ENCODE peak calls at places on chromosomes 11 and 22, in ten cellular contexts. One of them, this sample, is unnamed.

GRCh38 chr11:113350646-113351045 is 36.3 kb downstream of the TTC12 start:
- DNase-seq in ovary: no peak
- DNase-seq in astrocyte of the spinal cord: no peak
- DNase-seq in K562: no peak
- DNase-seq in body of pancreas: no peak
- DNase-seq in kidney: no peak
- DNase-seq in left ventricle myocardium inferior: no peak
- DNase-seq in GM06990: no peak
- DNase-seq in right lobe of liver: no peak
- DNase-seq in lower lobe of right lung: no peak
- DNase-seq in this sample: no peak

GRCh38 chr11:70868341-70868885 is 384.0 kb downstream of the SHANK2 start:
- DNase-seq in left ventricle myocardium inferior: no peak
- DNase-seq in ovary: no peak
- DNase-seq in astrocyte of the spinal cord: no peak
- DNase-seq in kidney: peak; percentile 53
- DNase-seq in lower lobe of right lung: no peak
- DNase-seq in GM06990: no peak
- DNase-seq in K562: no peak
- DNase-seq in body of pancreas: no peak
- DNase-seq in right lobe of liver: no peak
- DNase-seq in this sample: no peak

GRCh38 chr22:37369536-37369935 is 57.7 kb downstream of the ELFN2 start:
- DNase-seq in body of pancreas: no peak
- DNase-seq in lower lobe of right lung: no peak
- DNase-seq in left ventricle myocardium inferior: no peak
- DNase-seq in ovary: no peak
- DNase-seq in K562: no peak
- DNase-seq in astrocyte of the spinal cord: no peak
- DNase-seq in kidney: no peak
- DNase-seq in right lobe of liver: no peak
- DNase-seq in GM06990: no peak
- DNase-seq in this sample: no peak

GRCh38 chr11:69650081-69650831 is 9.3 kb downstream of the CCND1 start:
- DNase-seq in lower lobe of right lung: peak; percentile 56
- DNase-seq in right lobe of liver: no peak
- DNase-seq in GM06990: no peak
- DNase-seq in body of pancreas: no peak
- DNase-seq in left ventricle myocardium inferior: no peak
- DNase-seq in kidney: peak; percentile 62
- DNase-seq in K562: no peak
- DNase-seq in ovary: no peak
- DNase-seq in astrocyte of the spinal cord: no peak
- DNase-seq in this sample: no peak

GRCh38 chr11:75369846-75370245 is 18.4 kb upstream of the ARRB1 start:
- DNase-seq in ovary: no peak
- DNase-seq in kidney: no peak
- DNase-seq in astrocyte of the spinal cord: no peak
- DNase-seq in lower lobe of right lung: no peak
- DNase-seq in body of pancreas: no peak
- DNase-seq in K562: no peak
- DNase-seq in right lobe of liver: no peak
- DNase-seq in GM06990: no peak
- DNase-seq in left ventricle myocardium inferior: no peak
- DNase-seq in this sample: no peak

GRCh38 chr22:32752326-32752725 is 49.2 kb upstream of the TIMP3 start:
- DNase-seq in K562: no peak
- DNase-seq in GM06990: no peak
- DNase-seq in right lobe of liver: no peak
- DNase-seq in body of pancreas: no peak
- DNase-seq in astrocyte of the spinal cord: no peak
- DNase-seq in left ventricle myocardium inferior: no peak
- DNase-seq in lower lobe of right lung: no peak
- DNase-seq in ovary: no peak
- DNase-seq in kidney: no peak
- DNase-seq in this sample: no peak

GRCh38 chr11:81573367-81573766 is 1160.3 kb downstream of the FAM181B start:
- DNase-seq in kidney: no peak
- DNase-seq in body of pancreas: no peak
- DNase-seq in ovary: no peak
- DNase-seq in lower lobe of right lung: no peak
- DNase-seq in GM06990: no peak
- DNase-seq in K562: no peak
- DNase-seq in left ventricle myocardium inferior: no peak
- DNase-seq in astrocyte of the spinal cord: no peak
- DNase-seq in right lobe of liver: no peak
- DNase-seq in this sample: no peak

GRCh38 chr11:41872458-41872857 is 413.0 kb upstream of the LRRC4C start:
- DNase-seq in body of pancreas: no peak
- DNase-seq in astrocyte of the spinal cord: no peak
- DNase-seq in kidney: no peak
- DNase-seq in GM06990: no peak
- DNase-seq in ovary: no peak
- DNase-seq in K562: no peak
- DNase-seq in left ventricle myocardium inferior: no peak
- DNase-seq in lower lobe of right lung: no peak
- DNase-seq in right lobe of liver: no peak
- DNase-seq in this sample: no peak

GRCh38 chr11:130070109-130070828 is 575 bp downstream of the APLP2 start:
- DNase-seq in right lobe of liver: peak; percentile 62
- DNase-seq in body of pancreas: peak; percentile 50
- DNase-seq in left ventricle myocardium inferior: peak; percentile 42
- DNase-seq in kidney: peak; percentile 84
- DNase-seq in lower lobe of right lung: peak; percentile 65
- DNase-seq in ovary: peak; percentile 66
- DNase-seq in K562: peak; percentile 66
- DNase-seq in GM06990: peak; percentile 59
- DNase-seq in astrocyte of the spinal cord: peak; percentile 28
- DNase-seq in this sample: no peak

GRCh38 chr11:87463486-87464102 is 425.9 kb downstream of the TMEM135 start:
- DNase-seq in GM06990: no peak
- DNase-seq in right lobe of liver: no peak
- DNase-seq in left ventricle myocardium inferior: no peak
- DNase-seq in lower lobe of right lung: no peak
- DNase-seq in K562: peak; percentile 39
- DNase-seq in kidney: no peak
- DNase-seq in body of pancreas: no peak
- DNase-seq in astrocyte of the spinal cord: peak; percentile 13
- DNase-seq in ovary: no peak
- DNase-seq in this sample: peak; percentile 22

GRCh38 chr11:2182692-2183474 is 11.3 kb upstream of the TH start:
- DNase-seq in left ventricle myocardium inferior: no peak
- DNase-seq in lower lobe of right lung: no peak
- DNase-seq in ovary: no peak
- DNase-seq in astrocyte of the spinal cord: no peak
- DNase-seq in K562: no peak
- DNase-seq in GM06990: no peak
- DNase-seq in kidney: no peak
- DNase-seq in body of pancreas: no peak
- DNase-seq in right lobe of liver: no peak
- DNase-seq in this sample: no peak

GRCh38 chr11:6321356-6321755 is 1.1 kb upstream of the CAVIN3 start:
- DNase-seq in GM06990: no peak
- DNase-seq in body of pancreas: no peak
- DNase-seq in left ventricle myocardium inferior: peak; percentile 24
- DNase-seq in kidney: no peak
- DNase-seq in right lobe of liver: no peak
- DNase-seq in ovary: no peak
- DNase-seq in astrocyte of the spinal cord: no peak
- DNase-seq in lower lobe of right lung: no peak
- DNase-seq in K562: no peak
- DNase-seq in this sample: no peak

GRCh38 chr11:17277024-17277584 is 565 bp downstream of the NUCB2 start:
- DNase-seq in GM06990: no peak
- DNase-seq in ovary: no peak
- DNase-seq in right lobe of liver: no peak
- DNase-seq in left ventricle myocardium inferior: no peak
- DNase-seq in astrocyte of the spinal cord: peak; percentile 51
- DNase-seq in K562: peak; percentile 40
- DNase-seq in body of pancreas: no peak
- DNase-seq in lower lobe of right lung: no peak
- DNase-seq in kidney: no peak
- DNase-seq in this sample: no peak

GRCh38 chr11:64341851-64342791 is 2.1 kb downstream of the CCDC88B start:
- DNase-seq in kidney: peak; percentile 97
- DNase-seq in K562: peak; percentile 95
- DNase-seq in GM06990: peak; percentile 91
- DNase-seq in body of pancreas: peak; percentile 95
- DNase-seq in lower lobe of right lung: peak; percentile 94
- DNase-seq in astrocyte of the spinal cord: peak; percentile 80
- DNase-seq in left ventricle myocardium inferior: peak; percentile 91
- DNase-seq in ovary: peak; percentile 92
- DNase-seq in right lobe of liver: peak; percentile 94
- DNase-seq in this sample: peak; percentile 80
- TF ChIP-seq CTCF in kidney: peak; percentile 57
- TF ChIP-seq CTCF in K562: peak; percentile 96
- TF ChIP-seq CTCF in GM06990: peak; percentile 22
- TF ChIP-seq CTCF in body of pancreas: peak; percentile 87
- TF ChIP-seq CTCF in lower lobe of right lung: peak; percentile 47
- TF ChIP-seq CTCF in astrocyte of the spinal cord: peak; percentile 33
- TF ChIP-seq CTCF in left ventricle myocardium inferior: peak; percentile 65
- TF ChIP-seq CTCF in ovary: peak; percentile 47
- TF ChIP-seq CTCF in right lobe of liver: peak; percentile 33
- TF ChIP-seq CTCF in this sample: peak; percentile 69

GRCh38 chr11:20373102-20373501 is 9.6 kb downstream of the HTATIP2 start:
- DNase-seq in kidney: no peak
- DNase-seq in GM06990: no peak
- DNase-seq in K562: no peak
- DNase-seq in lower lobe of right lung: no peak
- DNase-seq in body of pancreas: no peak
- DNase-seq in ovary: no peak
- DNase-seq in left ventricle myocardium inferior: no peak
- DNase-seq in astrocyte of the spinal cord: no peak
- DNase-seq in right lobe of liver: no peak
- DNase-seq in this sample: no peak
- H3K4me3 ChIP-seq in kidney: no peak overlapping the region
- H3K4me3 ChIP-seq in GM06990: no peak overlapping the region
- H3K4me3 ChIP-seq in K562: no peak overlapping the region
- H3K4me3 ChIP-seq in lower lobe of right lung: no peak overlapping the region
- H3K4me3 ChIP-seq in body of pancreas: no peak overlapping the region
- H3K4me3 ChIP-seq in ovary: no peak overlapping the region
- H3K4me3 ChIP-seq in left ventricle myocardium inferior: no peak overlapping the region
- H3K4me3 ChIP-seq in astrocyte of the spinal cord: no peak overlapping the region
- H3K4me3 ChIP-seq in right lobe of liver: no peak overlapping the region
- H3K4me3 ChIP-seq in this sample: no peak overlapping the region

DNA sequence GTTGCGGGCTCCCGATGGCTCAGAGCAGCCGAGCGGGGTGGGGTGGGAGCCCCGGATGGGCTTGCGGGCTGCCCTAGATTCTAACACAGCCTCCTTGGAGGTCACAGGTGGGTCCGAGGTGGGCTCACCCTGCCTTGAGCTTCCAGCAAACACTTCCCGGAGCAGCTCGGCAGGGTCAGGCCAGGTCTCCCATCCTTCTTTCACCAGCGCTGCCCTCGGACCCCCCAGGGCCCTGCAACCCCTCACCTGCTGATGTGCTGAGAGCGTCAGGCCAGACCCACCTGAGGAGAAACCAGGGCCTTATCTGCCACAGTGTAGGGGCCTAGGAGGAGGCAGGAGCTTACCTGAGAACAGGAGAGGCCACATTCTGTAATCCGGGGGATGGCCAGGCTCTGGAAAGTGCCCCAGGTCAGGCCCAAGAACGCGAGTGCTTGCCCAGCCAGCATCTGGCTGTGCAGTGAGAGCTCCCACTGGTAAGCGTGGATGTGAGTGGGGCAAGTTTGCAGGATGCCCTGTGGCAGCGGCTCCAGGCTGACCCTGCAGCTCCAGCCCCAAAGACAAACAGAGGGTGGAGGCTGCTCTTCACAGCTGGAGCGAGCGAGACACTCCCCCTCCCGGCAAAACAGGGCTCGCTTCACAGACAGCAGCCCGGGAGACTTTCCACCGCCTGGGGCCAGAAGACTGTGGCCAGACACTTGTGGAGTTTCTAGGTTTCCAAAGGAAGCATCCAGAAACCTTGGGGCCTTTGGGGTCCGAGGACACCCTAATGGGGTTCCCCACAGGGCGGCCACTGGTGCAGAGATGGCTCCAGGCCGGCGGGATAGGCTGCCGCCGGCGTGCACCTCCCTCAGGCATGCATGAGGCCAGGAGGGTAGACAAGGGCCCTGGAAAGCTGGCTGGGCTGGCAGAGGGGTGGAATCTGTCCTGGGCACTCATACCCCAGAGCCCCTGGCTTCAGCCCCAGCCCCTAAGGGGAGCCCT is at the start of gene IL17REL:
- DNase-seq in ovary: peak; percentile 53
- DNase-seq in K562: peak; percentile 47
- DNase-seq in astrocyte of the spinal cord: no peak
- DNase-seq in GM06990: no peak
- DNase-seq in lower lobe of right lung: no peak
- DNase-seq in body of pancreas: no peak
- DNase-seq in right lobe of liver: no peak
- DNase-seq in kidney: no peak
- DNase-seq in left ventricle myocardium inferior: peak; percentile 14
- DNase-seq in this sample: no peak
- TF ChIP-seq CTCF in ovary: no peak
- TF ChIP-seq CTCF in K562: peak; percentile 25
- TF ChIP-seq CTCF in astrocyte of the spinal cord: peak; percentile 27
- TF ChIP-seq CTCF in GM06990: no peak
- TF ChIP-seq CTCF in lower lobe of right lung: no peak
- TF ChIP-seq CTCF in body of pancreas: no peak
- TF ChIP-seq CTCF in right lobe of liver: no peak
- TF ChIP-seq CTCF in kidney: no peak
- TF ChIP-seq CTCF in left ventricle myocardium inferior: peak; percentile 31
- TF ChIP-seq CTCF in this sample: no peak

GRCh38 chr11:111361082-111361801 is 17.8 kb downstream of the POU2AF1 start:
- DNase-seq in right lobe of liver: no peak
- DNase-seq in kidney: no peak
- DNase-seq in lower lobe of right lung: no peak
- DNase-seq in GM06990: no peak
- DNase-seq in K562: no peak
- DNase-seq in ovary: no peak
- DNase-seq in left ventricle myocardium inferior: no peak
- DNase-seq in astrocyte of the spinal cord: no peak
- DNase-seq in body of pancreas: no peak
- DNase-seq in this sample: no peak

GRCh38 chr11:111359223-111360149 is 19.6 kb downstream of the POU2AF1 start:
- DNase-seq in lower lobe of right lung: no peak
- DNase-seq in right lobe of liver: no peak
- DNase-seq in kidney: no peak
- DNase-seq in left ventricle myocardium inferior: no peak
- DNase-seq in body of pancreas: no peak
- DNase-seq in K562: no peak
- DNase-seq in GM06990: no peak
- DNase-seq in ovary: no peak
- DNase-seq in astrocyte of the spinal cord: no peak
- DNase-seq in this sample: no peak

GRCh38 chr11:111361874-111362273 is 17.2 kb downstream of the POU2AF1 start:
- DNase-seq in astrocyte of the spinal cord: no peak
- DNase-seq in body of pancreas: peak; percentile 76
- DNase-seq in kidney: peak; percentile 57
- DNase-seq in lower lobe of right lung: no peak
- DNase-seq in left ventricle myocardium inferior: no peak
- DNase-seq in GM06990: no peak
- DNase-seq in K562: no peak
- DNase-seq in right lobe of liver: no peak
- DNase-seq in ovary: no peak
- DNase-seq in this sample: no peak

GRCh38 chr11:111358038-111359001 is 20.8 kb downstream of the POU2AF1 start:
- DNase-seq in body of pancreas: no peak
- DNase-seq in left ventricle myocardium inferior: no peak
- DNase-seq in astrocyte of the spinal cord: no peak
- DNase-seq in K562: no peak
- DNase-seq in lower lobe of right lung: no peak
- DNase-seq in GM06990: no peak
- DNase-seq in ovary: no peak
- DNase-seq in right lobe of liver: no peak
- DNase-seq in kidney: peak; percentile 72
- DNase-seq in this sample: no peak

GRCh38 chr11:111360150-111361043 is 18.7 kb downstream of the POU2AF1 start:
- DNase-seq in astrocyte of the spinal cord: no peak
- DNase-seq in kidney: no peak
- DNase-seq in body of pancreas: peak; percentile 92
- DNase-seq in lower lobe of right lung: no peak
- DNase-seq in right lobe of liver: peak; percentile 92
- DNase-seq in GM06990: no peak
- DNase-seq in K562: no peak
- DNase-seq in left ventricle myocardium inferior: no peak
- DNase-seq in ovary: no peak
- DNase-seq in this sample: no peak
- H3K4me3 ChIP-seq in astrocyte of the spinal cord: no peak overlapping the region
- H3K4me3 ChIP-seq in kidney: no peak overlapping the region
- H3K4me3 ChIP-seq in body of pancreas: no peak overlapping the region
- H3K4me3 ChIP-seq in lower lobe of right lung: no peak overlapping the region
- H3K4me3 ChIP-seq in right lobe of liver: no peak overlapping the region
- H3K4me3 ChIP-seq in GM06990: no peak overlapping the region
- H3K4me3 ChIP-seq in K562: no peak overlapping the region
- H3K4me3 ChIP-seq in left ventricle myocardium inferior: no peak overlapping the region
- H3K4me3 ChIP-seq in ovary: no peak overlapping the region
- H3K4me3 ChIP-seq in this sample: no peak overlapping the region

This sample was measured in LNCaP clone FGC.